ENCODE peak calls at places on chromosome 14, in six cellular contexts. B is left ventricle myocardium inferior; N is CD8-positive, alpha-beta T cell; D is cardiac muscle cell; Q is pancreas; X is AG04450. I is an unnamed sample. For H3K9me3, the result is how much of the 10 kb centered on the place peaks cover.

GRCh38 chr14:65027127-65027799 is 40.6 kb downstream of the FNTB start:
- DNase-seq in D (no peak), Q (no peak), N (no peak), B (no peak), X (no peak), I (no peak)

GRCh38 chr14:103273145-103273846 is 60.7 kb upstream of the EIF5 start:
- DNase-seq in N (no peak), D (no peak), B (no peak), X (no peak), Q (peak), I (no peak)

GRCh38 chr14:100305446-100306255 is 593 bp downstream of the SLC25A29 start:
- DNase-seq in B (peak), N (peak), Q (no peak), D (no peak), X (no peak), I (peak)

GRCh38 chr14:90815817-90816662 is at the start of gene TTC7B:
- DNase-seq in N (peak), B (peak), X (no peak), Q (no peak), D (peak), I (peak)

GRCh38 chr14:102508774-102509743 is 517 bp downstream of the ANKRD9 start:
- DNase-seq in N (peak), D (peak), B (peak), Q (peak), X (no peak), I (peak)

GRCh38 chr14:50649691-50650090 is 18.4 kb downstream of the SAV1 start:
- DNase-seq in N (no peak), Q (no peak), D (no peak), X (no peak), B (no peak), I (no peak)

GRCh38 chr14:50666772-50667490 is 1.2 kb downstream of the SAV1 start:
- DNase-seq in N (peak), X (no peak), Q (no peak), D (peak), B (no peak), I (peak)

GRCh38 chr14:105474478-105475268 is at the start of gene CRIP2:
- DNase-seq in B (peak), X (no peak), N (peak), Q (no peak), D (peak), I (peak)

GRCh38 chr14:51006781-51007211 is 62.5 kb upstream of the PYGL start:
- DNase-seq in N (no peak), X (peak), B (no peak), D (peak), Q (no peak), I (no peak)

GRCh38 chr14:25034803-25035681 is 14.9 kb downstream of the STXBP6 start:
- DNase-seq in Q (no peak), N (no peak), D (no peak), X (no peak), B (no peak), I (no peak)

DNA sequence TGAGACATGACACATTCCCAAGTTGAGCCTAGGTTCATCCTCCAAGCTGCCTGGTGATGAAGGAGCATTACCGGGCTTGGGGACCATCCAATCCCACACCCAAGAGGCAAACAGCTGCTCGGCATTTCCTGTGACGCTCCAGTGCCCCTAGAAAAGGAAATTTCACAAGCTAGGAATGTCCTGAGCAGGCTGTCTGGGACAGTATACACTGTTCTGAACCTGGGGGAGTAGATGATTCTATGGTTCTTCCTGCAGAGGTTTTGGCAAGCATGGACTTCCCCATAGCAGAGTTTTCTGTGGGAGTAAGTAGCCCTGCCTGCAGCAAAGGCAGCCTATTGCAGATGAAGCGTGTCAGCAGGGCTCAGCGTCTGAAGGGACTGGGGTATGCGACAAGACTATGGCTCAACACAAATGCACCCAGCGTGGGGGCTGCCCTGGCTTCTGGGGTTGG is 47.4 kb upstream of the SRSF5 start:
- DNase-seq in D (peak), Q (no peak), N (no peak), B (peak), X (peak), I (no peak)
- H3K27ac ChIP-seq in D (no peak), Q (no peak), N (no peak), B (peak), X (peak), I (no peak)

DNA sequence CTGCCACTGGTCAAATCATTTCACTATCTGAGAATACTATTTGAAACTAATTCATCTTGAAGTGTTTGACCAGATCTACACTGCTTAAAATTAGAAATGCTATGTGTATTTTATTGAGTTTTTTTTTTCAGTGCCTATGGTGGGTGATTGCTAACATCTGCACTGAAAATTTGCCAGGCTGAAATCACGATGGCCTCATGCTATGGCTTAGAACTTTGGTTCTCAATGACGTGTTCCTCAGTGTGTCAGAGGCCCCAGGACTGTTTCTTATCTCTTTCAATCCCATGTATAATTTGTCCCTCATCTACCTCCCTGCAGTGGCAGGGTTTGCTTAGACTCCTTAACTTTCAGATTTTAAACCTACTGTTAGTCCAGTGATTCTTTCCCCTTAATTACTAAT is 36.2 kb upstream of the NKX2-8 start:
- DNase-seq in X (no peak), B (no peak), N (no peak), D (no peak), Q (no peak), I (no peak)
- H3K4me3 ChIP-seq in X (no peak), B (no peak), N (no peak), D (no peak), Q (no peak), I (no peak)

GRCh38 chr14:19895282-19895681 is 20.3 kb downstream of the OR4K2 start:
- DNase-seq in Q (peak), X (no peak), N (no peak), D (no peak), B (no peak), I (no peak)
- H3K9me3 ChIP-seq in Q (under half), X (under half), N (under half), D (under half), B (half or more), I (under half)

GRCh38 chr14:92575773-92576303 is 62.3 kb downstream of the RIN3 start:
- DNase-seq in B (no peak), D (no peak), X (no peak), Q (no peak), N (no peak), I (no peak)
- H3K27ac ChIP-seq in B (no peak), D (no peak), X (no peak), Q (no peak), N (no peak), I (no peak)